ENCODE peak calls at places on chromosomes 16 and 17, in six cellular contexts. One of them, this sample, is unnamed.

GRCh38 chr16:50313596-50314483 is 47.5 kb downstream of the ADCY7 start:
- DNase-seq in transverse colon: no peak
- DNase-seq in spleen: peak; percentile 84
- DNase-seq in HCT116: no peak
- DNase-seq in sigmoid colon: peak; percentile 76
- DNase-seq in H1: no peak
- DNase-seq in this sample: no peak

GRCh38 chr16:53132406-53132805 is 77.6 kb downstream of the CHD9 start:
- DNase-seq in HCT116: no peak
- DNase-seq in sigmoid colon: no peak
- DNase-seq in H1: no peak
- DNase-seq in transverse colon: no peak
- DNase-seq in spleen: no peak
- DNase-seq in this sample: no peak

GRCh38 chr16:68136515-68136914 is 51.3 kb downstream of the NFATC3 start:
- DNase-seq in transverse colon: no peak
- DNase-seq in sigmoid colon: no peak
- DNase-seq in spleen: no peak
- DNase-seq in H1: no peak
- DNase-seq in HCT116: no peak
- DNase-seq in this sample: no peak

GRCh38 chr17:12789976-12790805 is 893 bp downstream of the ARHGAP44 start:
- DNase-seq in spleen: peak; percentile 74
- DNase-seq in sigmoid colon: no peak
- DNase-seq in transverse colon: peak; percentile 34
- DNase-seq in HCT116: no peak
- DNase-seq in H1: no peak
- DNase-seq in this sample: peak; percentile 7

GRCh38 chr16:81818514-81819304 is 39.6 kb downstream of the PLCG2 start:
- DNase-seq in spleen: peak; percentile 68
- DNase-seq in transverse colon: no peak
- DNase-seq in HCT116: no peak
- DNase-seq in H1: no peak
- DNase-seq in sigmoid colon: no peak
- DNase-seq in this sample: no peak

GRCh38 chr16:27749547-27749875 is 199.6 kb downstream of the KATNIP start:
- DNase-seq in HCT116: no peak
- DNase-seq in H1: no peak
- DNase-seq in sigmoid colon: no peak
- DNase-seq in transverse colon: no peak
- DNase-seq in spleen: no peak
- DNase-seq in this sample: no peak

GRCh38 chr16:8727084-8727590 is 52.7 kb downstream of the ABAT start:
- DNase-seq in sigmoid colon: peak; percentile 6
- DNase-seq in transverse colon: no peak
- DNase-seq in spleen: no peak
- DNase-seq in H1: no peak
- DNase-seq in HCT116: no peak
- DNase-seq in this sample: no peak

GRCh38 chr17:37608369-37609169 is 649 bp downstream of the SYNRG start:
- DNase-seq in H1: peak; percentile 27
- DNase-seq in transverse colon: no peak
- DNase-seq in spleen: no peak
- DNase-seq in HCT116: no peak
- DNase-seq in sigmoid colon: no peak
- DNase-seq in this sample: peak; percentile 21

GRCh38 chr16:5634781-5635180 is 537.2 kb upstream of the EEF2KMT start:
- DNase-seq in HCT116: no peak
- DNase-seq in spleen: no peak
- DNase-seq in sigmoid colon: no peak
- DNase-seq in transverse colon: no peak
- DNase-seq in H1: no peak
- DNase-seq in this sample: no peak

GRCh38 chr17:79945591-79946255 is 89.9 kb downstream of the TBC1D16 start:
- DNase-seq in sigmoid colon: peak; percentile 57
- DNase-seq in spleen: no peak
- DNase-seq in HCT116: no peak
- DNase-seq in transverse colon: no peak
- DNase-seq in H1: no peak
- DNase-seq in this sample: no peak

GRCh38 chr17:45413498-45413923 is 19.2 kb downstream of the ARHGAP27 start:
- DNase-seq in spleen: peak; percentile 88
- DNase-seq in transverse colon: peak; percentile 92
- DNase-seq in H1: no peak
- DNase-seq in HCT116: no peak
- DNase-seq in sigmoid colon: peak; percentile 79
- DNase-seq in this sample: no peak

GRCh38 chr17:40486513-40487370 is 14.7 kb downstream of the TNS4 start:
- DNase-seq in spleen: no peak
- DNase-seq in transverse colon: no peak
- DNase-seq in HCT116: peak; percentile 37
- DNase-seq in H1: no peak
- DNase-seq in sigmoid colon: no peak
- DNase-seq in this sample: no peak

GRCh38 chr17:28725660-28726395 is at the start of gene TLCD1:
- DNase-seq in spleen: peak; percentile 90
- DNase-seq in sigmoid colon: peak; percentile 84
- DNase-seq in H1: no peak
- DNase-seq in transverse colon: peak; percentile 73
- DNase-seq in HCT116: no peak
- DNase-seq in this sample: peak; percentile 61

GRCh38 chr16:53785044-53785443 is 81.1 kb downstream of the FTO start:
- DNase-seq in sigmoid colon: no peak
- DNase-seq in spleen: no peak
- DNase-seq in HCT116: no peak
- DNase-seq in H1: no peak
- DNase-seq in transverse colon: no peak
- DNase-seq in this sample: no peak

GRCh38 chr16:7998789-7999453 is 591.4 kb downstream of the TMEM114 start:
- DNase-seq in transverse colon: no peak
- DNase-seq in spleen: no peak
- DNase-seq in HCT116: no peak
- DNase-seq in sigmoid colon: no peak
- DNase-seq in H1: no peak
- DNase-seq in this sample: no peak

DNA sequence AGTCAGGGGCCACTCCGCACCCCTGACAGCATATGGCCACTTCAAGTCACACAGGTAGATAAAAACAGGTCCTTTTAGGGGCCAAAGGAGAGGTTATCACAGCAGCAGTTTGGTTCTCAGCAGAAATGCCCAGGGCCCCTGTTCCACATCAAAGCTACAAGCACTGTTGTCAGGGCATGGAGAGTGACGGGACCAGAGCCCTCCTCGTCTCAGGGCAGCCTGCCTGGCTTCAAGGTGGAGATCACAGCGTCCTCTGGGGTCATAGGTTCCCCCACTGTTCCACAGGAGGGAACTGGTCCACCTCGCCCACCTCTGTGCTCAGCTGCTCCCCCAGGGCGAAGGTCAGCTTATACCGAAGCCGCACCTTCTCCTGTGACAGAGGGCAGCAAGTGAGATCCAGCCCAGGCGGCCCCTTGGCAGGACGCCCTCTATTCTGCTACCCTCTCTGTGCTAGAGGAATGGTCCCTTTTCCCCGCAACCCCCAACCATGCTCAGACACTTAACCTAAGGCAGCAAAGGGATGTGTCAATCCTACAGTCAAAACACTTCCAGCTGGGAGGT is 23.3 kb downstream of the GGA3 start:
- DNase-seq in H1: no peak
- DNase-seq in sigmoid colon: no peak
- DNase-seq in spleen: no peak
- DNase-seq in HCT116: no peak
- DNase-seq in transverse colon: no peak
- DNase-seq in this sample: no peak
- TF ChIP-seq POLR2A in H1: no peak
- TF ChIP-seq POLR2A in sigmoid colon: no peak
- TF ChIP-seq POLR2A in spleen: no peak
- TF ChIP-seq POLR2A in HCT116: no peak
- TF ChIP-seq POLR2A in transverse colon: no peak
- TF ChIP-seq POLR2A in this sample: no peak

GRCh38 chr17:50365649-50366393 is 7.2 kb downstream of the MRPL27 start:
- DNase-seq in sigmoid colon: peak; percentile 46
- DNase-seq in transverse colon: no peak
- DNase-seq in spleen: peak; percentile 66
- DNase-seq in HCT116: no peak
- DNase-seq in H1: no peak
- DNase-seq in this sample: no peak
- TF ChIP-seq POLR2AphosphoS5 in sigmoid colon: no peak
- TF ChIP-seq POLR2AphosphoS5 in transverse colon: no peak
- TF ChIP-seq POLR2AphosphoS5 in spleen: no peak
- TF ChIP-seq POLR2AphosphoS5 in HCT116: no peak
- TF ChIP-seq POLR2AphosphoS5 in H1: no peak
- TF ChIP-seq POLR2AphosphoS5 in this sample: no peak

GRCh38 chr16:85309656-85310587 is 197.7 kb upstream of the CIBAR2 start:
- DNase-seq in HCT116: no peak
- DNase-seq in spleen: peak; percentile 90
- DNase-seq in H1: no peak
- DNase-seq in transverse colon: peak; percentile 48
- DNase-seq in sigmoid colon: peak; percentile 86
- DNase-seq in this sample: no peak
- H3K4me3 ChIP-seq in HCT116: no peak overlapping the region
- H3K4me3 ChIP-seq in spleen: peak overlapping the region; percentile 25
- H3K4me3 ChIP-seq in H1: peak overlapping the region; percentile 28
- H3K4me3 ChIP-seq in transverse colon: no peak overlapping the region
- H3K4me3 ChIP-seq in sigmoid colon: no peak overlapping the region
- H3K4me3 ChIP-seq in this sample: no peak overlapping the region

GRCh38 chr16:56321571-56321970 is 103.8 kb downstream of the AMFR start:
- DNase-seq in HCT116: no peak
- DNase-seq in spleen: no peak
- DNase-seq in sigmoid colon: no peak
- DNase-seq in transverse colon: no peak
- DNase-seq in H1: no peak
- DNase-seq in this sample: no peak

GRCh38 chr16:56317998-56318912 is 107.1 kb downstream of the AMFR start:
- DNase-seq in H1: peak; percentile 49
- DNase-seq in sigmoid colon: peak; percentile 92
- DNase-seq in transverse colon: peak; percentile 80
- DNase-seq in HCT116: peak; percentile 51
- DNase-seq in spleen: peak; percentile 93
- DNase-seq in this sample: peak; percentile 75

GRCh38 chr16:56320081-56320480 is 105.3 kb downstream of the AMFR start:
- DNase-seq in transverse colon: no peak
- DNase-seq in sigmoid colon: no peak
- DNase-seq in spleen: no peak
- DNase-seq in HCT116: no peak
- DNase-seq in H1: no peak
- DNase-seq in this sample: no peak

GRCh38 chr16:56319391-56319790 is 106.0 kb downstream of the AMFR start:
- DNase-seq in sigmoid colon: no peak
- DNase-seq in HCT116: no peak
- DNase-seq in H1: no peak
- DNase-seq in transverse colon: no peak
- DNase-seq in spleen: peak; percentile 46
- DNase-seq in this sample: no peak

DNA sequence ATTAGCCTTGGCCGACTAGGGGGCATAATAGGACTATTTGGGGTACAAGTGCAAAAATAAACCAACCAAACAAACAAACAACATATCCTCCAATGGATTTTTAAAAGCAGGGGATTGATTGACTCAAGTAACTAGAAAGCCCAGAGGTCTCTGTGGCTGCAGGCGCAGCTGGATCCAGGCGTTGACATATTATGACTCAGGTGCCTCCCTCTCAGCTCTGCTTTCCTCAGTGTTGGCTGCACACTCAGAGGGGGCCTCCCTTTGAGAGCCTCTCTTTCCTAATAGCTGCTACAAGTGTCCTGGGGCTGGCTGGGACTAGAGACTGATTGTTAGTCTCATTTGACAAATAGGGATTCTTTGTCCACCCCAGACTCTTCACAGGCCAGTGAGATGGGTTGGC is 104.2 kb downstream of the AMFR start:
- DNase-seq in spleen: no peak
- DNase-seq in H1: no peak
- DNase-seq in transverse colon: no peak
- DNase-seq in sigmoid colon: no peak
- DNase-seq in HCT116: no peak
- DNase-seq in this sample: no peak
- TF ChIP-seq POLR2A in spleen: no peak
- TF ChIP-seq POLR2A in H1: no peak
- TF ChIP-seq POLR2A in transverse colon: no peak
- TF ChIP-seq POLR2A in sigmoid colon: no peak
- TF ChIP-seq POLR2A in HCT116: no peak
- TF ChIP-seq POLR2A in this sample: no peak

DNA sequence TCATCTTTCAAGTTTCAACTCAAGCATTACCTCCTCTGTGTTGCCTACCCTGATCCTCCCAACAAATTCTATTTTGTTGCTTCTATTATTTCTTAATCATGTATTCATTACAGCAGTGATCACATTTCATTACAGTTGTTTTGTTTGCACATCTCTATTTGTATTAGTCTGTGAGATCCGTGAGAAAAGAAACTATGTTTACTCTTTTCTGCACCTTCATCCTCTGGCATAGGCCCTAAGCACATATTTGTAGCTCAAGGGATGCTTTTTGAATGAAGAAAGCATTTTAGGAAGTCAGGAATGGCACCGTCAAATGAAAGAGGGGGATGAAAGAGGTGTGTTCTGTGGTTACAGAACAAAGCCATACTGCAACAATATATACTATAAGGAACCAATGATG is 110.5 kb downstream of the SHISA6 start:
- DNase-seq in H1: no peak
- DNase-seq in sigmoid colon: no peak
- DNase-seq in HCT116: no peak
- DNase-seq in spleen: no peak
- DNase-seq in transverse colon: no peak
- DNase-seq in this sample: peak; percentile 25
- TF ChIP-seq POLR2AphosphoS5 in H1: no peak
- TF ChIP-seq POLR2AphosphoS5 in sigmoid colon: no peak
- TF ChIP-seq POLR2AphosphoS5 in HCT116: no peak
- TF ChIP-seq POLR2AphosphoS5 in spleen: no peak
- TF ChIP-seq POLR2AphosphoS5 in transverse colon: no peak
- TF ChIP-seq POLR2AphosphoS5 in this sample: peak; percentile 76

DNA sequence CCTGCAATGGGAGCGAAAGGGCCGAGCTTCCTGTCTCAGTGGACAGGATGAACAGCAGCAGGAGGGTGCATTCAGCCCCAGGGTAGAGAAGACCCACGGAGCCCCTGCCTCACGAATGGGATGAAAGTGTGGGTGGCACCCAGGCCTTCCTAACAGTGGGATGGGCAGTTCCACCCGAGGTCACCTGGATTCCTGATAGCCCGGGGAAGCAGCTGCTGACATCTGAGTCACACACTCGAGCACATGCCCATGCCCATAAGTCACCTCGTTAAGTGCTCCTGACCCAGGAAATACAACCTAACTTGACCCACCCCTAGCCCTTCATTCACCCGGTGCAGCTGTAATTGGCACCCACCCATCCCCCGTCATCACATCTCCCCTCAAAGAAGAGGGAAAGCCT is 85.4 kb upstream of the FOXF1 start:
- DNase-seq in H1: no peak
- DNase-seq in HCT116: no peak
- DNase-seq in spleen: no peak
- DNase-seq in transverse colon: no peak
- DNase-seq in sigmoid colon: no peak
- DNase-seq in this sample: no peak
- H3K4me3 ChIP-seq in H1: no peak overlapping the region
- H3K4me3 ChIP-seq in HCT116: no peak overlapping the region
- H3K4me3 ChIP-seq in spleen: no peak overlapping the region
- H3K4me3 ChIP-seq in transverse colon: no peak overlapping the region
- H3K4me3 ChIP-seq in sigmoid colon: no peak overlapping the region
- H3K4me3 ChIP-seq in this sample: no peak overlapping the region

This sample was measured in prostate gland.